ENCODE peak calls at places on chromosomes 3 and 15, in six cellular contexts. Z is upper lobe of right lung; L is CD8-positive, alpha-beta memory T cell; B is right atrium auricular region; V is HCT116; N is left lung. Y is an unnamed sample.

GRCh38 chr3:46672349-46672695 is 21.2 kb downstream of the ALS2CL start:
- DNase-seq in Z (peak; percentile 46), L (no peak), B (no peak), V (no peak), N (peak; percentile 17), Y (no peak)

GRCh38 chr3:54341811-54342210 is 219.5 kb downstream of the CACNA2D3 start:
- DNase-seq in Z (no peak), L (no peak), B (no peak), V (no peak), N (no peak), Y (no peak)

GRCh38 chr15:77456746-77457618 is 36.3 kb downstream of the HMG20A start:
- DNase-seq in Z (no peak), L (no peak), B (no peak), V (no peak), N (no peak), Y (no peak)

GRCh38 chr3:151096697-151097096 is 11.2 kb downstream of the MED12L start:
- DNase-seq in Z (no peak), L (no peak), B (no peak), V (no peak), N (no peak), Y (no peak)

GRCh38 chr3:170909129-170909903 is 879 bp upstream of the EIF5A2 start:
- DNase-seq in Z (peak; percentile 66), L (no peak), B (no peak), V (no peak), N (no peak), Y (peak; percentile 42)

GRCh38 chr3:52636673-52637072 is 49.0 kb downstream of the PBRM1 start:
- DNase-seq in Z (no peak), L (no peak), B (no peak), V (peak; percentile 19), N (no peak), Y (no peak)

GRCh38 chr3:183254816-183255730 is 2.0 kb downstream of the B3GNT5 start:
- DNase-seq in Z (no peak), L (no peak), B (no peak), V (no peak), N (no peak), Y (no peak)

GRCh38 chr3:112407214-112407887 is 74.4 kb downstream of the CD200 start:
- DNase-seq in Z (no peak), L (no peak), B (no peak), V (no peak), N (no peak), Y (peak; percentile 67)

GRCh38 chr3:148923592-148923991 is 58.5 kb downstream of the CPA3 start:
- DNase-seq in Z (no peak), L (no peak), B (no peak), V (no peak), N (no peak), Y (no peak)

GRCh38 chr3:129052675-129053074 is 7.9 kb upstream of the GP9 start:
- DNase-seq in Z (peak; percentile 61), L (no peak), B (peak; percentile 64), V (no peak), N (no peak), Y (peak; percentile 62)

GRCh38 chr3:141412936-141413354 is 44.6 kb downstream of the ZBTB38 start:
- DNase-seq in Z (peak; percentile 93), L (no peak), B (peak; percentile 95), V (no peak), N (peak; percentile 88), Y (peak; percentile 65)

GRCh38 chr3:169811606-169812123 is 1.0 kb upstream of the LRRIQ4 start:
- DNase-seq in Z (no peak), L (peak; percentile 25), B (no peak), V (no peak), N (no peak), Y (peak; percentile 17)

GRCh38 chr3:131708216-131708615 is 205.4 kb upstream of the MRPL3 start:
- DNase-seq in Z (no peak), L (no peak), B (no peak), V (no peak), N (no peak), Y (no peak)

GRCh38 chr15:82646250-82647044 is 716 bp downstream of the CPEB1 start:
- DNase-seq in Z (no peak), L (peak; percentile 8), B (no peak), V (no peak), N (no peak), Y (no peak)

GRCh38 chr3:71069797-71070196 is 513.7 kb downstream of the FOXP1 start:
- DNase-seq in Z (no peak), L (peak; percentile 71), B (peak; percentile 88), V (no peak), N (no peak), Y (peak; percentile 78)

GRCh38 chr3:48015451-48016182 is 599 bp downstream of the MAP4 start:
- DNase-seq in Z (no peak), L (no peak), B (no peak), V (no peak), N (no peak), Y (no peak)

GRCh38 chr3:187062526-187063177 is 76.6 kb downstream of the RPL39L start:
- DNase-seq in Z (no peak), L (no peak), B (no peak), V (no peak), N (no peak), Y (no peak)

GRCh38 chr3:136074546-136074945 is 109.0 kb downstream of the PPP2R3A start:
- DNase-seq in Z (no peak), L (no peak), B (no peak), V (no peak), N (no peak), Y (no peak)

DNA sequence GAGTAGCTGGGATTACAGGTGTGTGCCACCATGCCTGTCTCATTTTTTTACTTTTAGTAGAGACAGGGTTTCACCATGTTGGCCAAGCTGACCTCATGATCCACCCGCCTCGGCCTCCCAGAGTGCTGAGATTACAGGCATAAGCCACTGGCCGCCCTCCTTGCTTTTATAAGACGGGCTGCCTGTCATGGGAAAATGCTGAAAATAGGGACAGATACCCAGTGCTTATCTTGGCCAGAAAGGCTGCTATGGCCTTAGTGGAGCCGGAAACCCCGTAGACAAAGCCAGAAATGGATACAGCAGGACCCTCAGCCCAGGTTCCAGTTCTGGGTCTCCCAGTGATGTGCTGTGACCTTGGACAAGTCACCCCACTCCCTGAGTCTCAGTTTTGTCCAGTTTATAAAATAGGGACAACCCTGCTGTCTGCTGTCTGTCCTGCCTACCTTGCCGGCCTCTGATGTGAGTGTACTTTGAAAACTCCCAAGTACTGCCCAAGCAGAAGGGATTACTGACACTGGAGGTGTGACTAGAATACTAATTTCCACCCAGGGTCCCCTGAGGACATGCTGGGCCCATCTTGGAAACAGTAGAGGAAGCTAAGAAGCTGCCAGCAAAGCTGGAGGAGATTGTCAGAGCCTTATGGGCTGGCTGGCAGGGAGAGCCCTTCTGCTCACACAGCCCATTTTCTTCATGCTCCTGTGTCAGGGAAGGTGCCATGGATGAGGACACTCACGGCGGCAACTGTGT is 59.6 kb downstream of the BDH1 start:
- DNase-seq in Z (no peak), L (no peak), B (no peak), V (no peak), N (no peak), Y (no peak)
- H3K4me3 ChIP-seq in Z (no peak overlapping the region), L (no peak overlapping the region), B (no peak overlapping the region), V (no peak overlapping the region), N (no peak overlapping the region), Y (no peak overlapping the region)

DNA sequence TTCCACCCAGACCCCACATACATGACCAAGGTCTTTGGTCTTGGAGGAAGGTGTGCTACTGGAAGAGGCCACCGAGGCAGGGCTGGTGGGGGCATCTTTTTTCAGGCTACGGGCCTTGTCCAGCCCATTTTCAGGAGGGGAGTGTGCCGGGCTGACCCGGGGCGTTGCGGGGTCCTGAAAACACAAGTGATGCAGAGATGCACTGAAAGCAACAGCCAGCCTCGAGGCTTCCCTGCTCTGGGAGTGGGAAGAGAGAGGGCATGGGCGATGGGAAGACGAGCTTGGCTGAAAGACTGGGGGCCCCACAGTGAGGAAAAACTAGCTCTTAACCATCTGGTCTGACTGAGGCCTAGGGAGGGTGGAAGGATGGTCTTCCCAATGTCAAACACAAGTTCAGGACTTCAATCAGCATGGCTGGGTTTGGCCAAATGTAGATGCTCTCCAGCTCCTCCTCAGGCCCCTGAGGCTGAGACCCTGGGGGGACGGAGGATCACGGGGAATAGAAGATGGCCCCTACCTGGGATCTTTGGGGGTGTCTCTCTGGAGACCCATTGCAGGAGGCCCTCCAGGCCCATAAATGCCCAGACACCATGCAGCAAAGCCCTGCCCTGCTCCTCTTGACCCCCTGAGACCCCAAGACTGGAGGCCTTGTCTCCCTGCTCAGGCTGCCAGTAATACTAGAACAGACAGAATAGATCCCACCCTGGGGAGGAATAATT is 38.9 kb downstream of the TLE3 start:
- DNase-seq in Z (no peak), L (no peak), B (no peak), V (no peak), N (no peak), Y (peak; percentile 9)
- H3K36me3 ChIP-seq in Z (peaks cover 99% of the 10 kb centered on the region), L (peaks cover 68% of the 10 kb centered on the region), B (peaks cover 78% of the 10 kb centered on the region), V (peaks cover 39% of the 10 kb centered on the region), N (no peaks in the 10 kb centered on the region), Y (no peaks in the 10 kb centered on the region)

GRCh38 chr3:50264964-50265485 is 3.9 kb upstream of the SEMA3B start:
- DNase-seq in Z (no peak), L (no peak), B (no peak), V (peak; percentile 79), N (no peak), Y (no peak)

GRCh38 chr3:50265988-50266387 is 3.0 kb upstream of the SEMA3B start:
- DNase-seq in Z (no peak), L (no peak), B (no peak), V (no peak), N (no peak), Y (no peak)

GRCh38 chr3:50263443-50264388 is 5.2 kb upstream of the SEMA3B start:
- DNase-seq in Z (no peak), L (no peak), B (no peak), V (no peak), N (no peak), Y (no peak)

GRCh38 chr3:50262778-50263177 is 6.2 kb upstream of the SEMA3B start:
- DNase-seq in Z (no peak), L (no peak), B (no peak), V (no peak), N (no peak), Y (no peak)

DNA sequence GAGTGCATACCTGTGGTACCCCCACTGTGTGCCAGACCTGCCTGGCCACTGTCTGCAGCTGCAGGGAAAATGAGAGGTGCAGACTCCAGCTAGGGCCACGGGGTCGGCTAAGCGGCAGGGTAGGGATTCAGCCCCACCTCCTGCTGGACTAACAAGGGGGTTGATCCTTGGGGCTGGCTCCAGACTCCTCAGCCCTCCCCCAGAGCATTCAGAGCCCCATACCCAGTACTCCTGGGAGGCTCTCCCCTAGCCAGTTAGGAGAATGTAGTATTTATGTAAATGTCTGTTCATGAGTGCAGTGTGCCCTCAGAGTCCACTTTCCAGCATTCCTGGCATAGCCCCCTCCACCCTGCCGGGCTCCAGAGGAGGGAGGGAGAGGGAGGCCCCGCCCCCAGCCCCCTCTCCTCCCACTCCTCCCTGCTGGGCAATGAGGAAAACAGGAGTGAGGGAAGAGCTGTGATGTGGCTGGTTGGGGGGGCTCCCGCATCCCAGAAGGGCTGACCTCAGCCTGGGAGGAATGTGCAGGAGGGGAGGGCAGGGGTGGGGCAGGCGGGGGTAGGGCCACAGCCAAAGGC is 4.5 kb upstream of the SEMA3B start:
- DNase-seq in Z (peak; percentile 89), L (no peak), B (peak; percentile 90), V (peak; percentile 76), N (peak; percentile 86), Y (peak; percentile 77)
- H3K4me3 ChIP-seq in Z (no peak overlapping the region), L (no peak overlapping the region), B (no peak overlapping the region), V (peak overlapping the region; percentile 36), N (no peak overlapping the region), Y (no peak overlapping the region)

GRCh38 chr15:66739287-66739686 is 37.3 kb downstream of the SMAD6 start:
- DNase-seq in Z (peak; percentile 43), L (no peak), B (no peak), V (no peak), N (no peak), Y (no peak)
- H3K36me3 ChIP-seq in Z (no peaks in the 10 kb centered on the region), L (no peaks in the 10 kb centered on the region), B (no peaks in the 10 kb centered on the region), V (no peaks in the 10 kb centered on the region), N (no peaks in the 10 kb centered on the region), Y (no peaks in the 10 kb centered on the region)

GRCh38 chr3:12287727-12288465 is 974 bp upstream of the PPARG start:
- DNase-seq in Z (peak; percentile 83), L (no peak), B (no peak), V (no peak), N (peak; percentile 90), Y (peak; percentile 62)
- H3K4me3 ChIP-seq in Z (peak overlapping the region; percentile 58), L (no peak overlapping the region), B (peak overlapping the region; percentile 91), V (peak overlapping the region; percentile 73), N (peak overlapping the region; percentile 70), Y (peak overlapping the region; percentile 89)

Y was measured in mucosa of descending colon.